ENCODE peak calls at places on chromosomes 3 and 15, in ten cellular contexts. F is AG09319; A is RPMI7951; W is NCI-H187; E is ACHN; J is endothelial cell; H is progenitor cell of endocrine pancreas; R is naive thymus-derived CD8-positive, alpha-beta T cell; P is NCI-H1092; Y is lung. M is an unnamed sample.
A peak's percentile ranks its signal among the peaks of the same experiment; 100 is the strongest.

GRCh38 chr3:150057227-150057626 is 86.5 kb upstream of the PFN2 start:
- DNase-seq in F (no peak), A (no peak), W (no peak), E (no peak), J (no peak), H (no peak), R (no peak), P (no peak), Y (peak; percentile 13), M (no peak)

GRCh38 chr3:171699611-171700010 is 110.7 kb downstream of the PLD1 start:
- DNase-seq in F (no peak), A (no peak), W (no peak), E (no peak), J (no peak), H (no peak), R (no peak), P (no peak), Y (no peak), M (no peak)

GRCh38 chr3:73664389-73664788 is 39.6 kb upstream of the PDZRN3 start:
- DNase-seq in F (no peak), A (no peak), W (no peak), E (no peak), J (no peak), H (no peak), R (no peak), P (no peak), Y (no peak), M (no peak)

GRCh38 chr3:134600685-134601502 is 49.9 kb downstream of the KY start:
- DNase-seq in F (peak; percentile 22), A (peak; percentile 58), W (peak; percentile 16), E (peak; percentile 61), J (peak; percentile 87), H (peak; percentile 63), R (peak; percentile 57), P (peak; percentile 46), Y (peak; percentile 69), M (peak; percentile 53)

GRCh38 chr3:179451335-179452165 is at the start of gene GNB4:
- DNase-seq in F (peak; percentile 54), A (peak; percentile 88), W (peak; percentile 35), E (peak; percentile 76), J (peak; percentile 95), H (peak; percentile 60), R (peak; percentile 32), P (peak; percentile 55), Y (peak; percentile 75), M (peak; percentile 82)

GRCh38 chr15:98647026-98647773 is 1.1 kb upstream of the IGF1R start:
- DNase-seq in F (no peak), A (peak; percentile 49), W (peak; percentile 64), E (peak; percentile 84), J (peak; percentile 86), H (peak; percentile 80), R (peak; percentile 79), P (no peak), Y (peak; percentile 63), M (peak; percentile 72)

GRCh38 chr15:66956672-66957540 is 108.5 kb upstream of the SMAD3 start:
- DNase-seq in F (no peak), A (no peak), W (no peak), E (no peak), J (no peak), H (no peak), R (no peak), P (no peak), Y (no peak), M (no peak)

GRCh38 chr3:11565492-11565891 is 78.2 kb downstream of the VGLL4 start:
- DNase-seq in F (no peak), A (no peak), W (no peak), E (no peak), J (no peak), H (no peak), R (no peak), P (no peak), Y (no peak), M (no peak)

GRCh38 chr3:129824926-129825541 is 68.5 kb downstream of the TMCC1 start:
- DNase-seq in F (no peak), A (peak; percentile 49), W (no peak), E (peak; percentile 62), J (peak; percentile 68), H (peak; percentile 22), R (peak; percentile 44), P (peak; percentile 12), Y (peak; percentile 33), M (peak; percentile 52)

GRCh38 chr3:160928183-160928718 is 172.2 kb downstream of the PPM1L start:
- DNase-seq in F (no peak), A (no peak), W (no peak), E (no peak), J (no peak), H (no peak), R (no peak), P (no peak), Y (no peak), M (peak; percentile 28)

GRCh38 chr3:149000207-149000745 is 8.9 kb downstream of the GYG1 start:
- DNase-seq in F (no peak), A (no peak), W (no peak), E (no peak), J (no peak), H (no peak), R (no peak), P (no peak), Y (no peak), M (no peak)

GRCh38 chr3:190671658-190672057 is 157.8 kb downstream of the IL1RAP start:
- DNase-seq in F (peak; percentile 56), A (peak; percentile 63), W (no peak), E (no peak), J (no peak), H (no peak), R (no peak), P (no peak), Y (no peak), M (peak; percentile 44)

GRCh38 chr15:73767794-73768501 is 14.8 kb upstream of the INSYN1 start:
- DNase-seq in F (no peak), A (no peak), W (no peak), E (no peak), J (no peak), H (no peak), R (no peak), P (no peak), Y (no peak), M (no peak)

GRCh38 chr3:9946112-9947024 is 5.8 kb downstream of the PRRT3 start:
- DNase-seq in F (peak; percentile 67), A (peak; percentile 92), W (peak; percentile 35), E (peak; percentile 89), J (peak; percentile 92), H (peak; percentile 71), R (peak; percentile 87), P (peak; percentile 61), Y (peak; percentile 88), M (peak; percentile 64)

GRCh38 chr3:126081618-126082333 is 2.1 kb downstream of the SLC41A3 start:
- DNase-seq in F (no peak), A (peak; percentile 97), W (no peak), E (peak; percentile 88), J (no peak), H (no peak), R (peak; percentile 24), P (no peak), Y (peak; percentile 58), M (peak; percentile 80)

GRCh38 chr3:171982829-171983228 is 56.5 kb upstream of the FNDC3B start:
- DNase-seq in F (peak; percentile 71), A (peak; percentile 33), W (no peak), E (no peak), J (no peak), H (no peak), R (no peak), P (no peak), Y (no peak), M (peak; percentile 66)

GRCh38 chr3:21417991-21418390 is 333.0 kb downstream of the ZNF385D start:
- DNase-seq in F (no peak), A (no peak), W (no peak), E (no peak), J (no peak), H (no peak), R (no peak), P (no peak), Y (no peak), M (no peak)

GRCh38 chr3:21962456-21962855 is 211.4 kb upstream of the ZNF385D start:
- DNase-seq in F (no peak), A (no peak), W (no peak), E (no peak), J (no peak), H (no peak), R (no peak), P (no peak), Y (no peak), M (no peak)

GRCh38 chr15:94476681-94477080 is 245.3 kb downstream of the MCTP2 start:
- DNase-seq in F (no peak), A (no peak), W (no peak), E (no peak), J (no peak), H (no peak), R (no peak), P (no peak), Y (no peak), M (no peak)

GRCh38 chr3:60708191-60708975 is 542.9 kb downstream of the FHIT start:
- DNase-seq in F (peak; percentile 11), A (no peak), W (no peak), E (no peak), J (no peak), H (no peak), R (no peak), P (peak; percentile 14), Y (no peak), M (peak; percentile 6)

GRCh38 chr15:70328137-70329115 is 230.7 kb upstream of the TLE3 start:
- DNase-seq in F (peak; percentile 69), A (peak; percentile 91), W (no peak), E (no peak), J (no peak), H (no peak), R (no peak), P (no peak), Y (no peak), M (peak; percentile 76)

GRCh38 chr3:156577731-156578130 is 22.8 kb upstream of the SSR3 start:
- DNase-seq in F (no peak), A (no peak), W (no peak), E (no peak), J (no peak), H (no peak), R (no peak), P (no peak), Y (no peak), M (no peak)

GRCh38 chr3:155356594-155357370 is 63.3 kb upstream of the STRIT1 start:
- DNase-seq in F (no peak), A (peak; percentile 22), W (no peak), E (peak; percentile 2), J (no peak), H (no peak), R (no peak), P (no peak), Y (no peak), M (peak; percentile 19)

GRCh38 chr15:57340673-57341259 is 35.5 kb upstream of the CGNL1 start:
- DNase-seq in F (peak; percentile 34), A (peak; percentile 54), W (no peak), E (peak; percentile 59), J (peak; percentile 55), H (peak; percentile 30), R (peak; percentile 13), P (no peak), Y (peak; percentile 46), M (peak; percentile 53)

GRCh38 chr3:171862993-171863521 is 19.9 kb downstream of the TMEM212 start:
- DNase-seq in F (no peak), A (peak; percentile 47), W (no peak), E (no peak), J (no peak), H (no peak), R (no peak), P (no peak), Y (no peak), M (no peak)

GRCh38 chr15:45550436-45550835 is 27.9 kb upstream of the SLC30A4 start:
- DNase-seq in F (no peak), A (peak; percentile 8), W (no peak), E (no peak), J (no peak), H (no peak), R (no peak), P (no peak), Y (no peak), M (no peak)

GRCh38 chr15:90664650-90665287 is 52.4 kb upstream of the BLM start:
- DNase-seq in F (no peak), A (no peak), W (no peak), E (peak; percentile 30), J (peak; percentile 31), H (no peak), R (no peak), P (no peak), Y (peak; percentile 38), M (no peak)

GRCh38 chr3:113233497-113233896 is 22.1 kb downstream of the BOC start:
- DNase-seq in F (no peak), A (no peak), W (no peak), E (no peak), J (no peak), H (no peak), R (no peak), P (no peak), Y (no peak), M (no peak)